ENCODE peak calls at places on chromosomes 1 and 21, in five cellular contexts. One of them, this sample, is unnamed.

GRCh38 chr1:211495584-211495983 is 3.6 kb upstream of the RD3 start:
- DNase-seq in H54: no peak
- DNase-seq in GM20000: no peak
- DNase-seq in cardiac fibroblast: no peak
- DNase-seq in activated T-helper 1 cell treated with Interleukin-2 at 50 U/mL for 16 hours: no peak
- DNase-seq in this sample: no peak

GRCh38 chr1:43317817-43318471 is 17.2 kb downstream of the TIE1 start:
- DNase-seq in H54: no peak
- DNase-seq in GM20000: no peak
- DNase-seq in cardiac fibroblast: no peak
- DNase-seq in activated T-helper 1 cell treated with Interleukin-2 at 50 U/mL for 16 hours: no peak
- DNase-seq in this sample: no peak

GRCh38 chr1:75791022-75791421 is 5.0 kb downstream of the RABGGTB start:
- DNase-seq in H54: no peak
- DNase-seq in GM20000: no peak
- DNase-seq in cardiac fibroblast: peak; percentile 42
- DNase-seq in activated T-helper 1 cell treated with Interleukin-2 at 50 U/mL for 16 hours: no peak
- DNase-seq in this sample: no peak

GRCh38 chr21:28821276-28822063 is 171.2 kb downstream of the LTN1 start:
- DNase-seq in H54: no peak
- DNase-seq in GM20000: no peak
- DNase-seq in cardiac fibroblast: no peak
- DNase-seq in activated T-helper 1 cell treated with Interleukin-2 at 50 U/mL for 16 hours: no peak
- DNase-seq in this sample: no peak

GRCh38 chr1:232306269-232306911 is 323.5 kb downstream of the SIPA1L2 start:
- DNase-seq in H54: no peak
- DNase-seq in GM20000: no peak
- DNase-seq in cardiac fibroblast: no peak
- DNase-seq in activated T-helper 1 cell treated with Interleukin-2 at 50 U/mL for 16 hours: no peak
- DNase-seq in this sample: no peak

GRCh38 chr1:169086603-169087455 is 19.7 kb upstream of the ATP1B1 start:
- DNase-seq in H54: no peak
- DNase-seq in GM20000: no peak
- DNase-seq in cardiac fibroblast: peak; percentile 17
- DNase-seq in activated T-helper 1 cell treated with Interleukin-2 at 50 U/mL for 16 hours: no peak
- DNase-seq in this sample: no peak

GRCh38 chr1:26177182-26177684 is at the start of gene CNKSR1:
- DNase-seq in H54: no peak
- DNase-seq in GM20000: no peak
- DNase-seq in cardiac fibroblast: no peak
- DNase-seq in activated T-helper 1 cell treated with Interleukin-2 at 50 U/mL for 16 hours: no peak
- DNase-seq in this sample: no peak

GRCh38 chr1:230077436-230078221 is 10.6 kb downstream of the GALNT2 start:
- DNase-seq in H54: no peak
- DNase-seq in GM20000: no peak
- DNase-seq in cardiac fibroblast: peak; percentile 65
- DNase-seq in activated T-helper 1 cell treated with Interleukin-2 at 50 U/mL for 16 hours: no peak
- DNase-seq in this sample: no peak

GRCh38 chr1:153357853-153358690 is at the start of gene S100A9:
- DNase-seq in H54: no peak
- DNase-seq in GM20000: no peak
- DNase-seq in cardiac fibroblast: no peak
- DNase-seq in activated T-helper 1 cell treated with Interleukin-2 at 50 U/mL for 16 hours: no peak
- DNase-seq in this sample: no peak

GRCh38 chr1:67130673-67131072 is 4.1 kb downstream of the C1orf141 start:
- DNase-seq in H54: no peak
- DNase-seq in GM20000: no peak
- DNase-seq in cardiac fibroblast: no peak
- DNase-seq in activated T-helper 1 cell treated with Interleukin-2 at 50 U/mL for 16 hours: no peak
- DNase-seq in this sample: no peak

GRCh38 chr1:198042168-198042567 is 114.6 kb upstream of the NEK7 start:
- DNase-seq in H54: no peak
- DNase-seq in GM20000: no peak
- DNase-seq in cardiac fibroblast: peak; percentile 16
- DNase-seq in activated T-helper 1 cell treated with Interleukin-2 at 50 U/mL for 16 hours: no peak
- DNase-seq in this sample: no peak

GRCh38 chr1:90114521-90115141 is 119.7 kb downstream of the ZNF326 start:
- DNase-seq in H54: no peak
- DNase-seq in GM20000: peak; percentile 30
- DNase-seq in cardiac fibroblast: peak; percentile 74
- DNase-seq in activated T-helper 1 cell treated with Interleukin-2 at 50 U/mL for 16 hours: no peak
- DNase-seq in this sample: peak; percentile 4

GRCh38 chr1:208233546-208233945 is 10.6 kb downstream of the PLXNA2 start:
- DNase-seq in H54: no peak
- DNase-seq in GM20000: no peak
- DNase-seq in cardiac fibroblast: peak; percentile 39
- DNase-seq in activated T-helper 1 cell treated with Interleukin-2 at 50 U/mL for 16 hours: no peak
- DNase-seq in this sample: no peak

GRCh38 chr1:18599096-18599495 is 31.6 kb upstream of the PAX7 start:
- DNase-seq in H54: no peak
- DNase-seq in GM20000: no peak
- DNase-seq in cardiac fibroblast: no peak
- DNase-seq in activated T-helper 1 cell treated with Interleukin-2 at 50 U/mL for 16 hours: no peak
- DNase-seq in this sample: no peak

GRCh38 chr1:221517961-221518360 is 223.9 kb downstream of the DUSP10 start:
- DNase-seq in H54: no peak
- DNase-seq in GM20000: no peak
- DNase-seq in cardiac fibroblast: peak; percentile 91
- DNase-seq in activated T-helper 1 cell treated with Interleukin-2 at 50 U/mL for 16 hours: no peak
- DNase-seq in this sample: no peak

GRCh38 chr21:9737871-9738520 is 783.4 kb upstream of the TPTE start:
- DNase-seq in H54: no peak
- DNase-seq in GM20000: no peak
- DNase-seq in cardiac fibroblast: no peak
- DNase-seq in activated T-helper 1 cell treated with Interleukin-2 at 50 U/mL for 16 hours: no peak
- DNase-seq in this sample: no peak

GRCh38 chr1:91579658-91580228 is 79.1 kb downstream of the CDC7 start:
- DNase-seq in H54: no peak
- DNase-seq in GM20000: no peak
- DNase-seq in cardiac fibroblast: no peak
- DNase-seq in activated T-helper 1 cell treated with Interleukin-2 at 50 U/mL for 16 hours: no peak
- DNase-seq in this sample: no peak

GRCh38 chr1:66300986-66301451 is 232.9 kb upstream of the SGIP1 start:
- DNase-seq in H54: peak; percentile 13
- DNase-seq in GM20000: peak; percentile 36
- DNase-seq in cardiac fibroblast: peak; percentile 82
- DNase-seq in activated T-helper 1 cell treated with Interleukin-2 at 50 U/mL for 16 hours: no peak
- DNase-seq in this sample: peak; percentile 77

GRCh38 chr1:205585169-205585834 is 46.5 kb downstream of the ELK4 start:
- DNase-seq in H54: no peak
- DNase-seq in GM20000: no peak
- DNase-seq in cardiac fibroblast: no peak
- DNase-seq in activated T-helper 1 cell treated with Interleukin-2 at 50 U/mL for 16 hours: no peak
- DNase-seq in this sample: no peak

GRCh38 chr1:84073266-84073665 is 70.8 kb upstream of the PRKACB start:
- DNase-seq in H54: no peak
- DNase-seq in GM20000: no peak
- DNase-seq in cardiac fibroblast: peak; percentile 68
- DNase-seq in activated T-helper 1 cell treated with Interleukin-2 at 50 U/mL for 16 hours: no peak
- DNase-seq in this sample: no peak

GRCh38 chr21:34882719-34883131 is 166.4 kb downstream of the RUNX1 start:
- DNase-seq in H54: no peak
- DNase-seq in GM20000: peak; percentile 47
- DNase-seq in cardiac fibroblast: no peak
- DNase-seq in activated T-helper 1 cell treated with Interleukin-2 at 50 U/mL for 16 hours: no peak
- DNase-seq in this sample: no peak

GRCh38 chr1:8476021-8476420 is 158.1 kb downstream of the SLC45A1 start:
- DNase-seq in H54: no peak
- DNase-seq in GM20000: no peak
- DNase-seq in cardiac fibroblast: no peak
- DNase-seq in activated T-helper 1 cell treated with Interleukin-2 at 50 U/mL for 16 hours: no peak
- DNase-seq in this sample: no peak

GRCh38 chr1:200323856-200324400 is 85.9 kb downstream of the ZNF281 start:
- DNase-seq in H54: no peak
- DNase-seq in GM20000: no peak
- DNase-seq in cardiac fibroblast: peak; percentile 81
- DNase-seq in activated T-helper 1 cell treated with Interleukin-2 at 50 U/mL for 16 hours: no peak
- DNase-seq in this sample: no peak

GRCh38 chr1:82227696-82228095 is 427.0 kb downstream of the ADGRL2 start:
- DNase-seq in H54: no peak
- DNase-seq in GM20000: no peak
- DNase-seq in cardiac fibroblast: peak; percentile 77
- DNase-seq in activated T-helper 1 cell treated with Interleukin-2 at 50 U/mL for 16 hours: no peak
- DNase-seq in this sample: no peak

GRCh38 chr1:22527122-22527521 is 36.2 kb upstream of the EPHA8 start:
- DNase-seq in H54: no peak
- DNase-seq in GM20000: no peak
- DNase-seq in cardiac fibroblast: no peak
- DNase-seq in activated T-helper 1 cell treated with Interleukin-2 at 50 U/mL for 16 hours: no peak
- DNase-seq in this sample: no peak

GRCh38 chr1:206912445-206913095 is 9.2 kb downstream of the FCMR start:
- DNase-seq in H54: no peak
- DNase-seq in GM20000: peak; percentile 83
- DNase-seq in cardiac fibroblast: peak; percentile 86
- DNase-seq in activated T-helper 1 cell treated with Interleukin-2 at 50 U/mL for 16 hours: no peak
- DNase-seq in this sample: no peak

GRCh38 chr1:111334169-111334568 is 43.5 kb downstream of the CHIA start:
- DNase-seq in H54: no peak
- DNase-seq in GM20000: peak; percentile 62
- DNase-seq in cardiac fibroblast: peak; percentile 69
- DNase-seq in activated T-helper 1 cell treated with Interleukin-2 at 50 U/mL for 16 hours: peak; percentile 24
- DNase-seq in this sample: peak; percentile 40

GRCh38 chr1:207820568-207821463 is 69.0 kb downstream of the CD46 start:
- DNase-seq in H54: no peak
- DNase-seq in GM20000: no peak
- DNase-seq in cardiac fibroblast: no peak
- DNase-seq in activated T-helper 1 cell treated with Interleukin-2 at 50 U/mL for 16 hours: no peak
- DNase-seq in this sample: no peak

GRCh38 chr1:177274687-177275211 is 104.0 kb downstream of the BRINP2 start:
- DNase-seq in H54: no peak
- DNase-seq in GM20000: no peak
- DNase-seq in cardiac fibroblast: peak; percentile 73
- DNase-seq in activated T-helper 1 cell treated with Interleukin-2 at 50 U/mL for 16 hours: no peak
- DNase-seq in this sample: no peak

GRCh38 chr1:33182452-33182851 is 609 bp upstream of the TRIM62 start:
- DNase-seq in H54: no peak
- DNase-seq in GM20000: no peak
- DNase-seq in cardiac fibroblast: peak; percentile 45
- DNase-seq in activated T-helper 1 cell treated with Interleukin-2 at 50 U/mL for 16 hours: no peak
- DNase-seq in this sample: no peak

GRCh38 chr1:223429821-223430220 is 36.6 kb downstream of the CCDC185 start:
- DNase-seq in H54: no peak
- DNase-seq in GM20000: no peak
- DNase-seq in cardiac fibroblast: peak; percentile 30
- DNase-seq in activated T-helper 1 cell treated with Interleukin-2 at 50 U/mL for 16 hours: no peak
- DNase-seq in this sample: no peak

GRCh38 chr1:212485895-212486590 is 53.3 kb downstream of the NENF start:
- DNase-seq in H54: peak; percentile 79
- DNase-seq in GM20000: no peak
- DNase-seq in cardiac fibroblast: peak; percentile 97
- DNase-seq in activated T-helper 1 cell treated with Interleukin-2 at 50 U/mL for 16 hours: no peak
- DNase-seq in this sample: no peak

GRCh38 chr1:205312866-205313680 is 8.5 kb downstream of the NUAK2 start:
- DNase-seq in H54: no peak
- DNase-seq in GM20000: no peak
- DNase-seq in cardiac fibroblast: no peak
- DNase-seq in activated T-helper 1 cell treated with Interleukin-2 at 50 U/mL for 16 hours: no peak
- DNase-seq in this sample: no peak

GRCh38 chr21:35222541-35222941 is 173.4 kb upstream of the RUNX1 start:
- DNase-seq in H54: no peak
- DNase-seq in GM20000: no peak
- DNase-seq in cardiac fibroblast: no peak
- DNase-seq in activated T-helper 1 cell treated with Interleukin-2 at 50 U/mL for 16 hours: no peak
- DNase-seq in this sample: peak; percentile 55